ENCODE peak calls at places on chromosomes 16 and 17, in six cellular contexts. One of them, this sample, is unnamed.
A peak's percentile ranks its signal among the peaks of the same experiment; 100 is the strongest.

GRCh38 chr16:29729116-29729521 is 16.7 kb downstream of the C16orf54 start:
- DNase-seq in activated T-helper 1 cell treated with anti-CD3 and anti-CD28 coated beads, Interleukin-12 subunit alpha, Interleukin-12 subunit beta, Interleukin-2, Interleukin-4 antibody, amounts not matched to agents 30 ng/mL and 10 ng/mL and 1 ng/mL, durations not matched to agents 14 hours and 24 hours and 36 hours: no peak
- DNase-seq in psoas muscle: no peak
- DNase-seq in NCI-H2107: no peak
- DNase-seq in dermis microvascular lymphatic vessel endothelial cell: peak; percentile 27
- DNase-seq in foreskin fibroblast: peak; percentile 73
- DNase-seq in this sample: no peak

GRCh38 chr16:85556456-85557082 is 56.6 kb upstream of the GSE1 start:
- DNase-seq in dermis microvascular lymphatic vessel endothelial cell: no peak
- DNase-seq in foreskin fibroblast: peak; percentile 66
- DNase-seq in psoas muscle: peak; percentile 60
- DNase-seq in NCI-H2107: no peak
- DNase-seq in activated T-helper 1 cell treated with anti-CD3 and anti-CD28 coated beads, Interleukin-12 subunit alpha, Interleukin-12 subunit beta, Interleukin-2, Interleukin-4 antibody, amounts not matched to agents 30 ng/mL and 10 ng/mL and 1 ng/mL, durations not matched to agents 14 hours and 24 hours and 36 hours: peak; percentile 50
- DNase-seq in this sample: no peak

GRCh38 chr16:65489531-65490023 is 367.7 kb upstream of the CDH11 start:
- DNase-seq in psoas muscle: no peak
- DNase-seq in dermis microvascular lymphatic vessel endothelial cell: no peak
- DNase-seq in foreskin fibroblast: peak; percentile 8
- DNase-seq in activated T-helper 1 cell treated with anti-CD3 and anti-CD28 coated beads, Interleukin-12 subunit alpha, Interleukin-12 subunit beta, Interleukin-2, Interleukin-4 antibody, amounts not matched to agents 30 ng/mL and 10 ng/mL and 1 ng/mL, durations not matched to agents 14 hours and 24 hours and 36 hours: no peak
- DNase-seq in NCI-H2107: no peak
- DNase-seq in this sample: no peak

GRCh38 chr16:75593308-75593707 is 27.1 kb downstream of the GABARAPL2 start:
- DNase-seq in foreskin fibroblast: no peak
- DNase-seq in NCI-H2107: no peak
- DNase-seq in psoas muscle: no peak
- DNase-seq in dermis microvascular lymphatic vessel endothelial cell: no peak
- DNase-seq in activated T-helper 1 cell treated with anti-CD3 and anti-CD28 coated beads, Interleukin-12 subunit alpha, Interleukin-12 subunit beta, Interleukin-2, Interleukin-4 antibody, amounts not matched to agents 30 ng/mL and 10 ng/mL and 1 ng/mL, durations not matched to agents 14 hours and 24 hours and 36 hours: no peak
- DNase-seq in this sample: no peak

GRCh38 chr17:74690409-74690825 is 22.3 kb downstream of the CD300LF start:
- DNase-seq in activated T-helper 1 cell treated with anti-CD3 and anti-CD28 coated beads, Interleukin-12 subunit alpha, Interleukin-12 subunit beta, Interleukin-2, Interleukin-4 antibody, amounts not matched to agents 30 ng/mL and 10 ng/mL and 1 ng/mL, durations not matched to agents 14 hours and 24 hours and 36 hours: no peak
- DNase-seq in NCI-H2107: no peak
- DNase-seq in dermis microvascular lymphatic vessel endothelial cell: no peak
- DNase-seq in foreskin fibroblast: no peak
- DNase-seq in psoas muscle: no peak
- DNase-seq in this sample: no peak

GRCh38 chr16:85553436-85554113 is 59.5 kb upstream of the GSE1 start:
- DNase-seq in psoas muscle: peak; percentile 79
- DNase-seq in activated T-helper 1 cell treated with anti-CD3 and anti-CD28 coated beads, Interleukin-12 subunit alpha, Interleukin-12 subunit beta, Interleukin-2, Interleukin-4 antibody, amounts not matched to agents 30 ng/mL and 10 ng/mL and 1 ng/mL, durations not matched to agents 14 hours and 24 hours and 36 hours: peak; percentile 27
- DNase-seq in NCI-H2107: no peak
- DNase-seq in foreskin fibroblast: peak; percentile 86
- DNase-seq in dermis microvascular lymphatic vessel endothelial cell: no peak
- DNase-seq in this sample: no peak

GRCh38 chr17:79730769-79731483 is at the start of gene ENPP7:
- DNase-seq in foreskin fibroblast: no peak
- DNase-seq in activated T-helper 1 cell treated with anti-CD3 and anti-CD28 coated beads, Interleukin-12 subunit alpha, Interleukin-12 subunit beta, Interleukin-2, Interleukin-4 antibody, amounts not matched to agents 30 ng/mL and 10 ng/mL and 1 ng/mL, durations not matched to agents 14 hours and 24 hours and 36 hours: no peak
- DNase-seq in dermis microvascular lymphatic vessel endothelial cell: no peak
- DNase-seq in NCI-H2107: no peak
- DNase-seq in psoas muscle: no peak
- DNase-seq in this sample: no peak

GRCh38 chr17:57107498-57108101 is 22.6 kb downstream of the AKAP1 start:
- DNase-seq in dermis microvascular lymphatic vessel endothelial cell: no peak
- DNase-seq in NCI-H2107: peak; percentile 68
- DNase-seq in psoas muscle: no peak
- DNase-seq in foreskin fibroblast: peak; percentile 45
- DNase-seq in activated T-helper 1 cell treated with anti-CD3 and anti-CD28 coated beads, Interleukin-12 subunit alpha, Interleukin-12 subunit beta, Interleukin-2, Interleukin-4 antibody, amounts not matched to agents 30 ng/mL and 10 ng/mL and 1 ng/mL, durations not matched to agents 14 hours and 24 hours and 36 hours: no peak
- DNase-seq in this sample: no peak

GRCh38 chr17:29722411-29723198 is 99.9 kb upstream of the CORO6 start:
- DNase-seq in foreskin fibroblast: peak; percentile 81
- DNase-seq in psoas muscle: no peak
- DNase-seq in dermis microvascular lymphatic vessel endothelial cell: no peak
- DNase-seq in activated T-helper 1 cell treated with anti-CD3 and anti-CD28 coated beads, Interleukin-12 subunit alpha, Interleukin-12 subunit beta, Interleukin-2, Interleukin-4 antibody, amounts not matched to agents 30 ng/mL and 10 ng/mL and 1 ng/mL, durations not matched to agents 14 hours and 24 hours and 36 hours: no peak
- DNase-seq in NCI-H2107: no peak
- DNase-seq in this sample: no peak

GRCh38 chr17:29784661-29785060 is 145.4 kb downstream of the SSH2 start:
- DNase-seq in dermis microvascular lymphatic vessel endothelial cell: no peak
- DNase-seq in foreskin fibroblast: peak; percentile 42
- DNase-seq in NCI-H2107: no peak
- DNase-seq in activated T-helper 1 cell treated with anti-CD3 and anti-CD28 coated beads, Interleukin-12 subunit alpha, Interleukin-12 subunit beta, Interleukin-2, Interleukin-4 antibody, amounts not matched to agents 30 ng/mL and 10 ng/mL and 1 ng/mL, durations not matched to agents 14 hours and 24 hours and 36 hours: no peak
- DNase-seq in psoas muscle: no peak
- DNase-seq in this sample: no peak

GRCh38 chr17:57436565-57436964 is 180.2 kb downstream of the MSI2 start:
- DNase-seq in NCI-H2107: no peak
- DNase-seq in psoas muscle: no peak
- DNase-seq in activated T-helper 1 cell treated with anti-CD3 and anti-CD28 coated beads, Interleukin-12 subunit alpha, Interleukin-12 subunit beta, Interleukin-2, Interleukin-4 antibody, amounts not matched to agents 30 ng/mL and 10 ng/mL and 1 ng/mL, durations not matched to agents 14 hours and 24 hours and 36 hours: no peak
- DNase-seq in dermis microvascular lymphatic vessel endothelial cell: no peak
- DNase-seq in foreskin fibroblast: no peak
- DNase-seq in this sample: no peak

GRCh38 chr16:28261916-28262315 is 30.4 kb upstream of the SBK1 start:
- DNase-seq in foreskin fibroblast: no peak
- DNase-seq in NCI-H2107: no peak
- DNase-seq in activated T-helper 1 cell treated with anti-CD3 and anti-CD28 coated beads, Interleukin-12 subunit alpha, Interleukin-12 subunit beta, Interleukin-2, Interleukin-4 antibody, amounts not matched to agents 30 ng/mL and 10 ng/mL and 1 ng/mL, durations not matched to agents 14 hours and 24 hours and 36 hours: no peak
- DNase-seq in psoas muscle: peak; percentile 80
- DNase-seq in dermis microvascular lymphatic vessel endothelial cell: no peak
- DNase-seq in this sample: no peak